ENCODE peak calls at places on chromosomes 16 and 17, in four cellular contexts. One of them, this sample, is unnamed.

GRCh38 chr16:57041182-57042156 is 50.9 kb upstream of the CPNE2 start:
- DNase-seq in CD8-positive, alpha-beta memory T cell: peak
- DNase-seq in astrocyte of the cerebellum: no peak
- DNase-seq in tibial artery: no peak
- DNase-seq in this sample: no peak

GRCh38 chr16:29899516-29900101 is at the start of gene SEZ6L2:
- DNase-seq in tibial artery: peak
- DNase-seq in CD8-positive, alpha-beta memory T cell: no peak
- DNase-seq in astrocyte of the cerebellum: peak
- DNase-seq in this sample: peak

GRCh38 chr16:88468289-88469129 is 15.4 kb downstream of the ZFPM1 start:
- DNase-seq in tibial artery: no peak
- DNase-seq in astrocyte of the cerebellum: no peak
- DNase-seq in CD8-positive, alpha-beta memory T cell: no peak
- DNase-seq in this sample: no peak

GRCh38 chr16:11629071-11630030 is 38.9 kb upstream of the SNN start:
- DNase-seq in tibial artery: peak
- DNase-seq in astrocyte of the cerebellum: no peak
- DNase-seq in CD8-positive, alpha-beta memory T cell: no peak
- DNase-seq in this sample: peak

GRCh38 chr17:72393553-72393952 is 272.7 kb downstream of the SOX9 start:
- DNase-seq in tibial artery: no peak
- DNase-seq in CD8-positive, alpha-beta memory T cell: no peak
- DNase-seq in astrocyte of the cerebellum: no peak
- DNase-seq in this sample: no peak

GRCh38 chr16:24969071-24969470 is 46.1 kb downstream of the ARHGAP17 start:
- DNase-seq in astrocyte of the cerebellum: no peak
- DNase-seq in tibial artery: no peak
- DNase-seq in CD8-positive, alpha-beta memory T cell: no peak
- DNase-seq in this sample: no peak

GRCh38 chr17:55341432-55341831 is 76.7 kb downstream of the HLF start:
- DNase-seq in tibial artery: no peak
- DNase-seq in CD8-positive, alpha-beta memory T cell: no peak
- DNase-seq in astrocyte of the cerebellum: no peak
- DNase-seq in this sample: no peak

GRCh38 chr16:56936950-56937349 is 5.0 kb downstream of the HERPUD1 start:
- DNase-seq in tibial artery: no peak
- DNase-seq in astrocyte of the cerebellum: no peak
- DNase-seq in CD8-positive, alpha-beta memory T cell: no peak
- DNase-seq in this sample: no peak

GRCh38 chr17:37382056-37382455 is 6.3 kb downstream of the C17orf78 start:
- DNase-seq in tibial artery: no peak
- DNase-seq in astrocyte of the cerebellum: no peak
- DNase-seq in CD8-positive, alpha-beta memory T cell: no peak
- DNase-seq in this sample: no peak

GRCh38 chr16:79656537-79657115 is 56.1 kb upstream of the MAF start:
- DNase-seq in astrocyte of the cerebellum: no peak
- DNase-seq in CD8-positive, alpha-beta memory T cell: no peak
- DNase-seq in tibial artery: no peak
- DNase-seq in this sample: no peak

GRCh38 chr16:2514333-2515179 is 804 bp downstream of the ATP6V0C start:
- DNase-seq in astrocyte of the cerebellum: no peak
- DNase-seq in tibial artery: no peak
- DNase-seq in CD8-positive, alpha-beta memory T cell: no peak
- DNase-seq in this sample: no peak

GRCh38 chr16:71626858-71627213 is 852 bp downstream of the MARVELD3 start:
- DNase-seq in CD8-positive, alpha-beta memory T cell: no peak
- DNase-seq in astrocyte of the cerebellum: no peak
- DNase-seq in tibial artery: no peak
- DNase-seq in this sample: no peak

GRCh38 chr16:30350134-30350871 is 4.8 kb downstream of the CD2BP2 start:
- DNase-seq in astrocyte of the cerebellum: peak
- DNase-seq in CD8-positive, alpha-beta memory T cell: no peak
- DNase-seq in tibial artery: no peak
- DNase-seq in this sample: no peak

GRCh38 chr17:10050597-10051101 is 145.6 kb upstream of the RCVRN start:
- DNase-seq in CD8-positive, alpha-beta memory T cell: no peak
- DNase-seq in astrocyte of the cerebellum: no peak
- DNase-seq in tibial artery: peak
- DNase-seq in this sample: peak

GRCh38 chr16:53022374-53022773 is 30.3 kb downstream of the CHD9NB start:
- DNase-seq in astrocyte of the cerebellum: peak
- DNase-seq in tibial artery: no peak
- DNase-seq in CD8-positive, alpha-beta memory T cell: no peak
- DNase-seq in this sample: peak

GRCh38 chr16:30990105-30990504 is 5.1 kb downstream of the HSD3B7 start:
- DNase-seq in astrocyte of the cerebellum: no peak
- DNase-seq in CD8-positive, alpha-beta memory T cell: no peak
- DNase-seq in tibial artery: no peak
- DNase-seq in this sample: no peak

GRCh38 chr17:74733365-74734122 is 3.5 kb upstream of the RAB37 start:
- DNase-seq in tibial artery: no peak
- DNase-seq in astrocyte of the cerebellum: no peak
- DNase-seq in CD8-positive, alpha-beta memory T cell: peak
- DNase-seq in this sample: no peak

GRCh38 chr17:7862692-7863437 is 5.1 kb downstream of the CYB5D1 start:
- DNase-seq in tibial artery: no peak
- DNase-seq in astrocyte of the cerebellum: no peak
- DNase-seq in CD8-positive, alpha-beta memory T cell: peak
- DNase-seq in this sample: peak

GRCh38 chr17:54813896-54814295 is 86.8 kb upstream of the TOM1L1 start:
- DNase-seq in CD8-positive, alpha-beta memory T cell: no peak
- DNase-seq in astrocyte of the cerebellum: no peak
- DNase-seq in tibial artery: no peak
- DNase-seq in this sample: no peak

GRCh38 chr17:53092072-53092471 is 730.7 kb upstream of the KIF2B start:
- DNase-seq in CD8-positive, alpha-beta memory T cell: no peak
- DNase-seq in tibial artery: no peak
- DNase-seq in astrocyte of the cerebellum: no peak
- DNase-seq in this sample: no peak

GRCh38 chr16:84093879-84094270 is 22.9 kb downstream of the MBTPS1 start:
- DNase-seq in tibial artery: no peak
- DNase-seq in astrocyte of the cerebellum: no peak
- DNase-seq in CD8-positive, alpha-beta memory T cell: no peak
- DNase-seq in this sample: no peak

GRCh38 chr17:74513987-74514631 is 17.2 kb downstream of the CD300LB start:
- DNase-seq in CD8-positive, alpha-beta memory T cell: peak
- DNase-seq in astrocyte of the cerebellum: peak
- DNase-seq in tibial artery: no peak
- DNase-seq in this sample: no peak

GRCh38 chr16:69199382-69199781 is 12.4 kb downstream of the SNTB2 start:
- DNase-seq in astrocyte of the cerebellum: no peak
- DNase-seq in tibial artery: no peak
- DNase-seq in CD8-positive, alpha-beta memory T cell: no peak
- DNase-seq in this sample: no peak

GRCh38 chr17:11899494-11899893 is 97.8 kb downstream of the ZNF18 start:
- DNase-seq in tibial artery: no peak
- DNase-seq in astrocyte of the cerebellum: no peak
- DNase-seq in CD8-positive, alpha-beta memory T cell: no peak
- DNase-seq in this sample: no peak

GRCh38 chr17:2238432-2239169 is 65.0 kb downstream of the SMG6 start:
- DNase-seq in astrocyte of the cerebellum: no peak
- DNase-seq in tibial artery: peak
- DNase-seq in CD8-positive, alpha-beta memory T cell: no peak
- DNase-seq in this sample: peak
- H3K4me3 ChIP-seq in astrocyte of the cerebellum: no peak
- H3K4me3 ChIP-seq in tibial artery: peak
- H3K4me3 ChIP-seq in CD8-positive, alpha-beta memory T cell: no peak
- H3K4me3 ChIP-seq in this sample: peak

DNA sequence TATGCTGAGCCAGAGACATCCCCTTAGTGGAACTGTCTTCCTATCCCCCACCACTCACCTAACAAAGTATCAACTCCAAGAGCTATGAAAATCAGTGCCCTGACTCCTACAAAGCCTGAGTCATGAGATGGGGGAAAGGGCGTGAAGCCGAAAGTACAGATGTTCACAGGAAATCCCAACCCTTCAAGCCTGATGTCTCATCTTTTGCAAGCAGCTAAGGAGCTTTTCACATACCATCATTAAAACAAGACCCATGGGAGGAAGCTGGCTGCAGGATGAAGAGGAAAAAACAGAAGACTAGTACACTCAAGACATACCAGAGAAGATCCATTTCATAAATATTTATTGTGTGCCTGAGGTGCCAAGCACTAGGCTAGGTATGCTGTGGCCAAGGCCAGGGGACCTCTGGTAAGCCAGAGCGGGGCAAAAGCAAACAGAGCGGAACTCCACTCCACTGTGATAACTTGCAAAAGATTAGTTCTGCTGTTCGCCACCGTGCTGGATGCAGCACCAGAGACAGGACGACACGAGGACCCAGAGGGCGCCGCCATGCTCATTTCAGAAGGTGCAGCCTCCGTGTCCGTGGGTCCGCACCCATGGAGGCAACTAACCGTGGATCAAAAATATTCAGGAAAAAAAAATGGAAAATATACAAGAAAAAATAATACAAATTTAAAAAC is 4.5 kb upstream of the MNT start:
- DNase-seq in astrocyte of the cerebellum: no peak
- DNase-seq in CD8-positive, alpha-beta memory T cell: no peak
- DNase-seq in tibial artery: no peak
- DNase-seq in this sample: no peak
- H3K4me3 ChIP-seq in astrocyte of the cerebellum: no peak
- H3K4me3 ChIP-seq in CD8-positive, alpha-beta memory T cell: no peak
- H3K4me3 ChIP-seq in tibial artery: no peak
- H3K4me3 ChIP-seq in this sample: no peak

GRCh38 chr17:38467491-38467890 is 39.2 kb downstream of the ARHGAP23 start:
- DNase-seq in astrocyte of the cerebellum: no peak
- DNase-seq in CD8-positive, alpha-beta memory T cell: no peak
- DNase-seq in tibial artery: no peak
- DNase-seq in this sample: no peak

GRCh38 chr17:38464251-38464722 is 36.0 kb downstream of the ARHGAP23 start:
- DNase-seq in astrocyte of the cerebellum: no peak
- DNase-seq in tibial artery: peak
- DNase-seq in CD8-positive, alpha-beta memory T cell: no peak
- DNase-seq in this sample: peak

GRCh38 chr17:38466346-38467315 is 38.4 kb downstream of the ARHGAP23 start:
- DNase-seq in astrocyte of the cerebellum: no peak
- DNase-seq in tibial artery: no peak
- DNase-seq in CD8-positive, alpha-beta memory T cell: no peak
- DNase-seq in this sample: peak

GRCh38 chr17:38464723-38465419 is 36.6 kb downstream of the ARHGAP23 start:
- DNase-seq in tibial artery: peak
- DNase-seq in CD8-positive, alpha-beta memory T cell: no peak
- DNase-seq in astrocyte of the cerebellum: peak
- DNase-seq in this sample: peak

DNA sequence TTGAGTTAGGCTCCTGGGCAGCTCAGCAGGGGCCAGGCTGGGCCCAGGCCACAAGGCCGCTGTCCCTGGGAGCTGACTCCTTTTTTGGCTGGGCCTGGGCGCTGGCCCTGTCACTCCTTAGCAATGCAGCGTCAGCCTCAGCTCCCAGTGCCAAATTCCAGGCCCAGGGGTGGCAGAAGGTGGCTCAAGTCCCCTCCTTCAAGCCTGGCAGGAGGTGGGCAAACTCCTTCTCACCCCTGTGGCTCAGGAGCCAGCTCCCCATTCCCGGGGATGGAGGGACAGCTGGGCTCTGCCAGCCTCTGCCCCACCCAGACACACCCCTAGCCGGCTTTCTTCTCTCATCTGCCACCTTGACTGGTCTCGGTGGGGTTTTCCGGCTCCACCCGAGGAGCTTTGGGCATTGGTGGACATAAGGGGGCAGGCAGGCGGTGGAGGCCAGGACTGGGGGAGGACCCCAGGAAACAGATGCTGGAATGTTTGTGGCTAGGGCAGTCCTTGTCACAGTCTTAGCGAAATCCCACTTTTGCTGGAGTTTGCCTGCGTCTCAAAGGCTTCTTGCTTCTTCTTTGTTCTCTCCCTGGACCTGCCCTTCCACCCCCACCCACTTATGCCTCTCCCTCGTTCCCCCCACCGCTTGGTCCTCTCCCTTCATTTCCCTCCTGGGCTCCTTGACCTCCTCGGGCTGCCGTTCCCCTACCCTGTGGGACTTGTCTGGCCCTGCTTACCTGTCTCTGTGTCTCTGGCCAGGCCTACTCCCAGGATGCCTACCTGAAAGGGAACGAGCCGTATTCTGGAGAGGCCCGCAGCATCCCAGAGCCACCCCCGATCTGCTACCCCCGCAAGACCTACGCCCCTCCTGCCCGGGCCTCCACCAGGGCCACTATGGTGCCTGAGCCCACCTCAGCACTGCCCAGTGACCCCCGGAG is 37.4 kb downstream of the ARHGAP23 start:
- DNase-seq in tibial artery: peak
- DNase-seq in astrocyte of the cerebellum: peak
- DNase-seq in CD8-positive, alpha-beta memory T cell: no peak
- DNase-seq in this sample: peak
- H3K4me3 ChIP-seq in tibial artery: peak
- H3K4me3 ChIP-seq in astrocyte of the cerebellum: peak
- H3K4me3 ChIP-seq in CD8-positive, alpha-beta memory T cell: no peak
- H3K4me3 ChIP-seq in this sample: peak

GRCh38 chr17:81166033-81166472 is at the start of gene AATK:
- DNase-seq in CD8-positive, alpha-beta memory T cell: no peak
- DNase-seq in astrocyte of the cerebellum: no peak
- DNase-seq in tibial artery: no peak
- DNase-seq in this sample: no peak
- H3K4me3 ChIP-seq in CD8-positive, alpha-beta memory T cell: no peak
- H3K4me3 ChIP-seq in astrocyte of the cerebellum: no peak
- H3K4me3 ChIP-seq in tibial artery: peak
- H3K4me3 ChIP-seq in this sample: peak

GRCh38 chr17:3960764-3961163 is 3.5 kb downstream of the ATP2A3 start:
- DNase-seq in tibial artery: no peak
- DNase-seq in astrocyte of the cerebellum: no peak
- DNase-seq in CD8-positive, alpha-beta memory T cell: no peak
- DNase-seq in this sample: no peak
- H3K4me3 ChIP-seq in tibial artery: no peak
- H3K4me3 ChIP-seq in astrocyte of the cerebellum: no peak
- H3K4me3 ChIP-seq in CD8-positive, alpha-beta memory T cell: no peak
- H3K4me3 ChIP-seq in this sample: no peak

This sample was measured in heart right ventricle.